ENCODE peak calls at places on chromosomes 5 and 9, in ten cellular contexts. One of them, this sample, is unnamed.
A peak's percentile ranks its signal among the peaks of the same experiment; 100 is the strongest.

GRCh38 chr9:117092582-117092981 is 322.3 kb downstream of the ASTN2 start:
- DNase-seq in OCI-LY7: no peak
- DNase-seq in kidney epithelial cell: peak; percentile 5
- DNase-seq in PC-3: no peak
- DNase-seq in spleen: no peak
- DNase-seq in HCT116: no peak
- DNase-seq in sigmoid colon: no peak
- DNase-seq in RWPE1: peak; percentile 20
- DNase-seq in progenitor cell of endocrine pancreas: no peak
- DNase-seq in fibroblast of lung: no peak
- DNase-seq in this sample: no peak

GRCh38 chr5:37448941-37449340 is 69.8 kb downstream of the WDR70 start:
- DNase-seq in OCI-LY7: no peak
- DNase-seq in kidney epithelial cell: no peak
- DNase-seq in PC-3: peak; percentile 27
- DNase-seq in spleen: no peak
- DNase-seq in HCT116: no peak
- DNase-seq in sigmoid colon: no peak
- DNase-seq in RWPE1: no peak
- DNase-seq in progenitor cell of endocrine pancreas: no peak
- DNase-seq in fibroblast of lung: peak; percentile 61
- DNase-seq in this sample: no peak

GRCh38 chr9:134932171-134932570 is 14.5 kb upstream of the FCN1 start:
- DNase-seq in OCI-LY7: no peak
- DNase-seq in kidney epithelial cell: no peak
- DNase-seq in PC-3: no peak
- DNase-seq in spleen: no peak
- DNase-seq in HCT116: no peak
- DNase-seq in sigmoid colon: no peak
- DNase-seq in RWPE1: no peak
- DNase-seq in progenitor cell of endocrine pancreas: no peak
- DNase-seq in fibroblast of lung: no peak
- DNase-seq in this sample: no peak

GRCh38 chr5:34001231-34001935 is 6.5 kb downstream of the AMACR start:
- DNase-seq in OCI-LY7: no peak
- DNase-seq in kidney epithelial cell: peak; percentile 39
- DNase-seq in PC-3: peak; percentile 83
- DNase-seq in spleen: no peak
- DNase-seq in HCT116: no peak
- DNase-seq in sigmoid colon: peak; percentile 85
- DNase-seq in RWPE1: no peak
- DNase-seq in progenitor cell of endocrine pancreas: peak; percentile 16
- DNase-seq in fibroblast of lung: peak; percentile 45
- DNase-seq in this sample: no peak

GRCh38 chr5:115770466-115770865 is 46.0 kb downstream of the CDO1 start:
- DNase-seq in OCI-LY7: peak; percentile 1
- DNase-seq in kidney epithelial cell: no peak
- DNase-seq in PC-3: peak; percentile 30
- DNase-seq in spleen: no peak
- DNase-seq in HCT116: peak; percentile 12
- DNase-seq in sigmoid colon: no peak
- DNase-seq in RWPE1: no peak
- DNase-seq in progenitor cell of endocrine pancreas: no peak
- DNase-seq in fibroblast of lung: no peak
- DNase-seq in this sample: no peak

GRCh38 chr5:109352024-109352423 is 57.8 kb downstream of the PJA2 start:
- DNase-seq in OCI-LY7: no peak
- DNase-seq in kidney epithelial cell: no peak
- DNase-seq in PC-3: no peak
- DNase-seq in spleen: no peak
- DNase-seq in HCT116: no peak
- DNase-seq in sigmoid colon: no peak
- DNase-seq in RWPE1: no peak
- DNase-seq in progenitor cell of endocrine pancreas: no peak
- DNase-seq in fibroblast of lung: no peak
- DNase-seq in this sample: no peak

GRCh38 chr9:83062011-83062652 is 810 bp downstream of the RASEF start:
- DNase-seq in OCI-LY7: no peak
- DNase-seq in kidney epithelial cell: no peak
- DNase-seq in PC-3: peak; percentile 55
- DNase-seq in spleen: no peak
- DNase-seq in HCT116: no peak
- DNase-seq in sigmoid colon: no peak
- DNase-seq in RWPE1: peak; percentile 57
- DNase-seq in progenitor cell of endocrine pancreas: peak; percentile 24
- DNase-seq in fibroblast of lung: peak; percentile 20
- DNase-seq in this sample: no peak

GRCh38 chr9:103941104-103941503 is 153.0 kb upstream of the SMC2 start:
- DNase-seq in OCI-LY7: no peak
- DNase-seq in kidney epithelial cell: no peak
- DNase-seq in PC-3: no peak
- DNase-seq in spleen: no peak
- DNase-seq in HCT116: no peak
- DNase-seq in sigmoid colon: no peak
- DNase-seq in RWPE1: no peak
- DNase-seq in progenitor cell of endocrine pancreas: no peak
- DNase-seq in fibroblast of lung: no peak
- DNase-seq in this sample: no peak

GRCh38 chr5:95822408-95823240 is at the start of gene GLRX:
- DNase-seq in OCI-LY7: peak; percentile 82
- DNase-seq in kidney epithelial cell: peak; percentile 79
- DNase-seq in PC-3: peak; percentile 91
- DNase-seq in spleen: peak; percentile 86
- DNase-seq in HCT116: peak; percentile 80
- DNase-seq in sigmoid colon: peak; percentile 89
- DNase-seq in RWPE1: peak; percentile 91
- DNase-seq in progenitor cell of endocrine pancreas: peak; percentile 10
- DNase-seq in fibroblast of lung: peak; percentile 88
- DNase-seq in this sample: peak; percentile 58

GRCh38 chr9:77848897-77849296 is 182.7 kb downstream of the GNAQ start:
- DNase-seq in OCI-LY7: no peak
- DNase-seq in kidney epithelial cell: peak; percentile 73
- DNase-seq in PC-3: peak; percentile 24
- DNase-seq in spleen: no peak
- DNase-seq in HCT116: no peak
- DNase-seq in sigmoid colon: peak; percentile 92
- DNase-seq in RWPE1: peak; percentile 86
- DNase-seq in progenitor cell of endocrine pancreas: no peak
- DNase-seq in fibroblast of lung: peak; percentile 92
- DNase-seq in this sample: no peak

DNA sequence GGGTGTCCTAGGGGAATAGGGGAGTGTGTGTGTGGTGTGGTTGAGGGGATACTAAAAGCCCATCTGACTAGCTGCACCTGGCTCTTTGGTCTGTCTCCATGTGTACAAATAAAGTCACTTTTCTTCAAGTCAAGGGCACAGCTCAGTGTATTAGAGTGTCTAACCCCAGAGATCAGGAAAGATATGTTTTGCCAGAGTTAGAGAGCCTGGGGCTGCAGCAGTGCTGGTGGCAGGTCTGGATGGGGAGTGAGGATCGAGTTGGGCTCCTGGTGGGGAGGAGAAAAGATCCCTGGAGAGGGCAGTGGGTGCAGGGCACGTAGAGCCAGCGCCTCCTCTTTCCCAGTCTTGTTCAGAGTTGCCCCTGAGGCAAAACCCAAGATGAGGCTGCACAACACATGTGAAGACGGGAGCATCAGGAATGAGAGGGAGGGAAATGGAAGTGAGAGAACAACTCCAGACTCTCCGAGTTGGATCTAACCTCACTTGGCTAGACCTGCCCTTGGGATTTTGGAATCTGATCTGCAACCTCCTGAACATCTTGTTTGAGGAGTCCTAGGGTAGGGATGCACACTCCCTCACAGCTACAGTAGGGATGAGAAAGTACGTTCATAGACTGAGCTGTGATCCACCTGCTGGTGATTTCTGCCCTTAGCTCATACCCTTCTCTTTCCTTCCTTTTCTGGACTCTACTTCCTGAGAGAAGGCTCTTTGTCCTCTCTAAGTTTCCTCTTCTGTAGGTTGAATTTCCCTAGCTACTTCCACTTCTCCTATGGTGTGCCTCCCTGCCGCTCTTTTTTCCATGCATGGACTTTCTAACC is 309.9 kb downstream of the ZSWIM6 start:
- DNase-seq in OCI-LY7: no peak
- DNase-seq in kidney epithelial cell: no peak
- DNase-seq in PC-3: no peak
- DNase-seq in spleen: no peak
- DNase-seq in HCT116: no peak
- DNase-seq in sigmoid colon: no peak
- DNase-seq in RWPE1: no peak
- DNase-seq in progenitor cell of endocrine pancreas: no peak
- DNase-seq in fibroblast of lung: peak; percentile 11
- DNase-seq in this sample: no peak
- TF ChIP-seq CTCF in OCI-LY7: no peak
- TF ChIP-seq CTCF in kidney epithelial cell: peak; percentile 8
- TF ChIP-seq CTCF in PC-3: peak; percentile 14
- TF ChIP-seq CTCF in spleen: no peak
- TF ChIP-seq CTCF in HCT116: no peak
- TF ChIP-seq CTCF in sigmoid colon: no peak
- TF ChIP-seq CTCF in RWPE1: no peak
- TF ChIP-seq CTCF in progenitor cell of endocrine pancreas: no peak
- TF ChIP-seq CTCF in fibroblast of lung: no peak
- TF ChIP-seq CTCF in this sample: peak; percentile 27

DNA sequence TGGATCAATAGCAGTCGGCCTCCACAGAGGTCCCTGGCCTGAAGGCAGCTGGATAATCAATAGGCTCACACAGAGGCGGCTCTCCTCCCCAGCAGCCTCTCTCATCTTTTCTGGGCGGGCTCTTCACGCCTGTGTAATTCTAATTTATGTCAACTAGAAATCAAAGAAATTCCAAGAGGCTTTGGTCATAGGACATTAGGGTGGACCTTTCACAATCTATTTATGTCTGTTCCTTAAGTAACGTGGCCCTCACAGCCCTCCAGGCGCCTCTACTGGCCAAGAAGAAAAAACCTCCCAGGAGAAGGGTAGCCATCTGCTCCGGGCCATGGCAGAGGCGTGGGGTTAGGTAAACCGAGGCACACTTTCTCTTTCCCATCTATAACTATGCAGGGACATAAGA is 205.1 kb upstream of the EFNA5 start:
- DNase-seq in OCI-LY7: no peak
- DNase-seq in kidney epithelial cell: peak; percentile 87
- DNase-seq in PC-3: no peak
- DNase-seq in spleen: no peak
- DNase-seq in HCT116: peak; percentile 65
- DNase-seq in sigmoid colon: peak; percentile 69
- DNase-seq in RWPE1: peak; percentile 20
- DNase-seq in progenitor cell of endocrine pancreas: no peak
- DNase-seq in fibroblast of lung: peak; percentile 76
- DNase-seq in this sample: no peak
- TF ChIP-seq CTCF in OCI-LY7: no peak
- TF ChIP-seq CTCF in kidney epithelial cell: peak; percentile 74
- TF ChIP-seq CTCF in PC-3: no peak
- TF ChIP-seq CTCF in spleen: no peak
- TF ChIP-seq CTCF in HCT116: no peak
- TF ChIP-seq CTCF in sigmoid colon: no peak
- TF ChIP-seq CTCF in RWPE1: no peak
- TF ChIP-seq CTCF in progenitor cell of endocrine pancreas: no peak
- TF ChIP-seq CTCF in fibroblast of lung: peak; percentile 33
- TF ChIP-seq CTCF in this sample: no peak

GRCh38 chr5:121025671-121026070 is 561.6 kb downstream of the PRR16 start:
- DNase-seq in OCI-LY7: no peak
- DNase-seq in kidney epithelial cell: no peak
- DNase-seq in PC-3: no peak
- DNase-seq in spleen: no peak
- DNase-seq in HCT116: no peak
- DNase-seq in sigmoid colon: no peak
- DNase-seq in RWPE1: no peak
- DNase-seq in progenitor cell of endocrine pancreas: no peak
- DNase-seq in fibroblast of lung: no peak
- DNase-seq in this sample: no peak
- TF ChIP-seq CTCF in OCI-LY7: no peak
- TF ChIP-seq CTCF in kidney epithelial cell: no peak
- TF ChIP-seq CTCF in PC-3: no peak
- TF ChIP-seq CTCF in spleen: no peak
- TF ChIP-seq CTCF in HCT116: no peak
- TF ChIP-seq CTCF in sigmoid colon: no peak
- TF ChIP-seq CTCF in RWPE1: no peak
- TF ChIP-seq CTCF in progenitor cell of endocrine pancreas: no peak
- TF ChIP-seq CTCF in fibroblast of lung: no peak
- TF ChIP-seq CTCF in this sample: no peak

GRCh38 chr9:73213300-73213699 is 61.6 kb downstream of the ANXA1 start:
- DNase-seq in OCI-LY7: no peak
- DNase-seq in kidney epithelial cell: no peak
- DNase-seq in PC-3: no peak
- DNase-seq in spleen: no peak
- DNase-seq in HCT116: no peak
- DNase-seq in sigmoid colon: no peak
- DNase-seq in RWPE1: no peak
- DNase-seq in progenitor cell of endocrine pancreas: no peak
- DNase-seq in fibroblast of lung: no peak
- DNase-seq in this sample: no peak
- TF ChIP-seq CTCF in OCI-LY7: no peak
- TF ChIP-seq CTCF in kidney epithelial cell: no peak
- TF ChIP-seq CTCF in PC-3: no peak
- TF ChIP-seq CTCF in spleen: no peak
- TF ChIP-seq CTCF in HCT116: no peak
- TF ChIP-seq CTCF in sigmoid colon: no peak
- TF ChIP-seq CTCF in RWPE1: no peak
- TF ChIP-seq CTCF in progenitor cell of endocrine pancreas: no peak
- TF ChIP-seq CTCF in fibroblast of lung: no peak
- TF ChIP-seq CTCF in this sample: no peak

DNA sequence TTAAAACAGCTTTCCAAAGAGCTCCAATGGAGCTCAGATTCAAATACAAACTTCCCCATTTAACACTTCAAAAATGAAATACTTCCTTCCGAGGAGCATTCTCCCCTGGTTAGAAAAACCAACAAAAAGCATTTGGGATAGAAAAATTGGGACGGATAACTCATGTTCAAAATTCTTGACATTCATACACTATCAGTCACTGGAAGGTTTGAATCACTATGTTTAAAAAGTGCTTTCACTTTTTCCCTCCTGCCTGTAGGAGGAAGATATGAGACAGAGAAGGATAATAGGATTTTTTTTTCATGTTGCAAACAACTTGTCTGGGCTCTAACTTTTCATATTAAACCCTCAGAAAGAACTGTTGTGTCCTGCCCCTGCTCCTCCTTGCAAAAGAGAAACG is 412.0 kb downstream of the ACTL7B start:
- DNase-seq in OCI-LY7: no peak
- DNase-seq in kidney epithelial cell: no peak
- DNase-seq in PC-3: peak; percentile 81
- DNase-seq in spleen: no peak
- DNase-seq in HCT116: no peak
- DNase-seq in sigmoid colon: no peak
- DNase-seq in RWPE1: peak; percentile 79
- DNase-seq in progenitor cell of endocrine pancreas: no peak
- DNase-seq in fibroblast of lung: peak; percentile 47
- DNase-seq in this sample: no peak
- TF ChIP-seq CTCF in OCI-LY7: no peak
- TF ChIP-seq CTCF in kidney epithelial cell: no peak
- TF ChIP-seq CTCF in PC-3: no peak
- TF ChIP-seq CTCF in spleen: no peak
- TF ChIP-seq CTCF in HCT116: no peak
- TF ChIP-seq CTCF in sigmoid colon: no peak
- TF ChIP-seq CTCF in RWPE1: no peak
- TF ChIP-seq CTCF in progenitor cell of endocrine pancreas: no peak
- TF ChIP-seq CTCF in fibroblast of lung: peak; percentile 11
- TF ChIP-seq CTCF in this sample: no peak